ENCODE peak calls at places on chromosomes 11 and 22, in five cellular contexts. P is renal cortical epithelial cell, X is amniotic stem cell, E is HepG2, L is left colon. N is an unnamed sample.

GRCh38 chr11:113179181-113179701 is 135.1 kb upstream of the TTC12 start:
- DNase-seq in P (no peak), X (no peak), E (no peak), L (no peak), N (no peak)

GRCh38 chr11:115425816-115426215 is 78.4 kb downstream of the CADM1 start:
- DNase-seq in P (no peak), X (no peak), E (no peak), L (no peak), N (no peak)

GRCh38 chr22:41517172-41518047 is 26.9 kb downstream of the POLR3H start:
- DNase-seq in P (peak; percentile 33), X (no peak), E (peak; percentile 27), L (no peak), N (peak; percentile 17)

GRCh38 chr11:72781313-72782080 is 12.3 kb downstream of the STARD10 start:
- DNase-seq in P (no peak), X (no peak), E (no peak), L (no peak), N (peak; percentile 47)

GRCh38 chr11:45805305-45806071 is 539 bp downstream of the SLC35C1 start:
- DNase-seq in P (peak; percentile 54), X (peak; percentile 12), E (peak; percentile 44), L (peak; percentile 36), N (no peak)

GRCh38 chr11:2314525-2315394 is 12.9 kb downstream of the TSPAN32 start:
- DNase-seq in P (peak; percentile 28), X (no peak), E (no peak), L (peak; percentile 85), N (no peak)

GRCh38 chr22:37492428-37493344 is 6.5 kb upstream of the MFNG start:
- DNase-seq in P (peak; percentile 85), X (no peak), E (no peak), L (no peak), N (no peak)

GRCh38 chr11:130462931-130463330 is 14.5 kb downstream of the ADAMTS15 start:
- DNase-seq in P (no peak), X (no peak), E (no peak), L (no peak), N (no peak)

GRCh38 chr11:1084561-1085439 is 10.1 kb downstream of the MUC2 start:
- DNase-seq in P (no peak), X (no peak), E (no peak), L (no peak), N (no peak)

GRCh38 chr22:21104126-21104691 is 58.5 kb downstream of the LRRC74B start:
- DNase-seq in P (no peak), X (no peak), E (no peak), L (no peak), N (no peak)

GRCh38 chr11:60966867-60967266 is 4.6 kb upstream of the CD6 start:
- DNase-seq in P (no peak), X (no peak), E (no peak), L (no peak), N (no peak)